ENCODE peak calls at places on chromosomes 2 and 18, in four cellular contexts. J is body of pancreas, N is stomach, Q is right lobe of liver. S is an unnamed sample.

GRCh38 chr2:196515041-196515440 is 124.5 kb upstream of the CCDC150 start:
- DNase-seq in N (no peak), Q (no peak), J (no peak), S (no peak)

GRCh38 chr2:45269149-45269793 is 260.0 kb upstream of the SIX2 start:
- DNase-seq in J (peak), N (peak), Q (no peak), S (no peak)

GRCh38 chr2:224973112-224974016 is 68.9 kb downstream of the DOCK10 start:
- DNase-seq in N (peak), J (no peak), Q (no peak), S (peak)

GRCh38 chr2:214699236-214699635 is 110.2 kb downstream of the BARD1 start:
- DNase-seq in J (no peak), N (no peak), Q (no peak), S (no peak)

GRCh38 chr2:232623768-232624553 is 9.4 kb upstream of the EFHD1 start:
- DNase-seq in Q (no peak), J (no peak), N (no peak), S (no peak)

GRCh38 chr18:57497372-57498294 is 62.5 kb downstream of the ONECUT2 start:
- DNase-seq in Q (no peak), N (no peak), J (no peak), S (peak)

GRCh38 chr2:97699765-97700444 is 13.5 kb upstream of the ZAP70 start:
- DNase-seq in J (peak), Q (no peak), N (peak), S (peak)

GRCh38 chr2:219998099-219998498 is 370.7 kb downstream of the SLC4A3 start:
- DNase-seq in Q (no peak), N (no peak), J (no peak), S (no peak)

GRCh38 chr2:15674637-15675455 is 83.2 kb downstream of the DDX1 start:
- DNase-seq in J (no peak), N (peak), Q (no peak), S (peak)

GRCh38 chr2:63875758-63876710 is 34.3 kb downstream of the UGP2 start:
- DNase-seq in Q (no peak), J (no peak), N (no peak), S (no peak)

GRCh38 chr2:207202645-207203044 is 36.9 kb upstream of the KLF7 start:
- DNase-seq in Q (no peak), N (no peak), J (no peak), S (no peak)

GRCh38 chr18:30970201-30970816 is 72.2 kb downstream of the DSC3 start:
- DNase-seq in J (no peak), N (no peak), Q (no peak), S (no peak)

GRCh38 chr18:65435529-65435928 is 315.3 kb upstream of the CDH7 start:
- DNase-seq in N (no peak), Q (no peak), J (no peak), S (no peak)

GRCh38 chr2:177322801-177323261 is 58.3 kb upstream of the NFE2L2 start:
- DNase-seq in Q (peak), N (peak), J (peak), S (no peak)

GRCh38 chr18:31294199-31294747 is 23.7 kb upstream of the DSG1 start:
- DNase-seq in J (no peak), N (no peak), Q (no peak), S (no peak)

GRCh38 chr2:23069156-23069555 is 315.8 kb upstream of the KLHL29 start:
- DNase-seq in N (no peak), Q (peak), J (no peak), S (no peak)

GRCh38 chr2:27489118-27489497 is 435 bp downstream of the IFT172 start:
- DNase-seq in J (peak), Q (no peak), N (no peak), S (no peak)

GRCh38 chr2:96859338-96859649 is 1.5 kb upstream of the ANKRD39 start:
- DNase-seq in Q (no peak), J (no peak), N (no peak), S (no peak)

GRCh38 chr18:44793685-44794084 is 113.0 kb downstream of the SETBP1 start:
- DNase-seq in N (no peak), J (no peak), Q (no peak), S (no peak)

GRCh38 chr18:2984703-2985261 is 28.2 kb downstream of the LPIN2 start:
- DNase-seq in N (peak), J (peak), Q (peak), S (no peak)

GRCh38 chr2:15222856-15223255 is 338.3 kb downstream of the NBAS start:
- DNase-seq in Q (no peak), N (no peak), J (no peak), S (no peak)

GRCh38 chr2:191170301-191170636 is 19.5 kb upstream of the STAT4 start:
- DNase-seq in Q (peak), N (no peak), J (no peak), S (no peak)

GRCh38 chr2:98935777-98936132 is 270 bp downstream of the CRACDL start:
- DNase-seq in N (no peak), J (no peak), Q (no peak), S (no peak)

GRCh38 chr2:101396352-101396717 is 9.0 kb upstream of the CREG2 start:
- DNase-seq in J (no peak), Q (no peak), N (no peak), S (peak)

GRCh38 chr2:188607501-188607900 is 315.8 kb downstream of the GULP1 start:
- DNase-seq in Q (no peak), J (peak), N (no peak), S (no peak)

GRCh38 chr2:222722327-222722946 is 51.0 kb downstream of the MOGAT1 start:
- DNase-seq in Q (no peak), N (no peak), J (no peak), S (no peak)

GRCh38 chr2:47778698-47779415 is 4.1 kb upstream of the MSH6 start:
- DNase-seq in Q (no peak), J (no peak), N (no peak), S (no peak)

GRCh38 chr18:36176739-36177138 is 10.6 kb upstream of the MOCOS start:
- DNase-seq in J (no peak), N (no peak), Q (no peak), S (no peak)

GRCh38 chr18:60372598-60372997 is at the start of gene MC4R:
- DNase-seq in J (peak), N (no peak), Q (no peak), S (peak)

GRCh38 chr2:106144621-106145331 is 49.3 kb downstream of the UXS1 start:
- DNase-seq in Q (no peak), J (no peak), N (no peak), S (no peak)

GRCh38 chr2:64487256-64488049 is 33.5 kb downstream of the LGALSL start:
- DNase-seq in N (no peak), J (peak), Q (no peak), S (no peak)

GRCh38 chr2:188089896-188090295 is 201.8 kb upstream of the GULP1 start:
- DNase-seq in J (no peak), Q (no peak), N (no peak), S (no peak)

GRCh38 chr2:172082944-172083718 is 2.2 kb upstream of the DLX1 start:
- DNase-seq in Q (no peak), N (no peak), J (no peak), S (no peak)

GRCh38 chr2:118889995-118890394 is 42.5 kb upstream of the EN1 start:
- DNase-seq in N (no peak), Q (no peak), J (no peak), S (no peak)

GRCh38 chr18:58251416-58251815 is 207.4 kb downstream of the NEDD4L start:
- DNase-seq in J (no peak), N (no peak), Q (no peak), S (no peak)

GRCh38 chr2:105919826-105920225 is 175.1 kb downstream of the NCK2 start:
- DNase-seq in Q (no peak), N (no peak), J (no peak), S (no peak)

GRCh38 chr2:27442282-27442980 is at the start of gene KRTCAP3:
- DNase-seq in J (peak), N (peak), Q (peak), S (no peak)

DNA sequence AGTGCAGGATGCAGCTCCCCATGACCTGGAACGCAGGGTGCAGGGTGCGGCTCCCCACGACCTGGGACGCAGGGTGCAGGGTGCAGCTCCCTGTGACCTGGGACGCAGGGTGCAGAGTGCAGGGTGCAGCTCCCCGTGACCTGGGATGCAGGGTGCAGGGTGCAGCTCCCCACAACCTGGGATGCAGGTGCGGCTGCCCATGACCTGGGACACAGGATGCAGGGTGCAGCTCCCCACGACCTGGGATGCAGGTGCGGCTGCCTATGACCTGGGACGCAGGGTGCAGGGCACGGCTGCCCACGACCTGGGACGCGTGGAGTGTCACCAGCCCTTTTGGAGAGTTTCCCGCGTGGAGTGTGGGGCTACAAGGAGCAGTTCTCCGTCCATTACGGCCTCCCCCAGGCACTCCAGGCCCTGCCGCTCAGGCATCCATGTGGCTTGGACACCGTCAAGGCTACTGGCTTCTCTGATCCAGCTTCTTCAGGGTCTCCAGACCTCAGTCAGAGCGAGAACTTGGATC is 38.7 kb downstream of the PXDN start:
- DNase-seq in N (no peak), J (no peak), Q (peak), S (no peak)
- TF ChIP-seq POLR2A in N (no peak), J (no peak), Q (no peak), S (no peak)

GRCh38 chr2:85600951-85601770 is 1.3 kb downstream of the TMEM150A start:
- DNase-seq in N (no peak), Q (no peak), J (no peak), S (no peak)

GRCh38 chr2:85604568-85605339 is 2.3 kb upstream of the TMEM150A start:
- DNase-seq in Q (no peak), J (no peak), N (no peak), S (no peak)

GRCh38 chr2:85600235-85600575 is 2.3 kb downstream of the TMEM150A start:
- DNase-seq in J (no peak), Q (no peak), N (no peak), S (no peak)

GRCh38 chr2:85601771-85602475 is 575 bp downstream of the TMEM150A start:
- DNase-seq in N (peak), J (peak), Q (peak), S (no peak)

GRCh38 chr2:85602476-85603234 is at the start of gene TMEM150A:
- DNase-seq in J (peak), N (peak), Q (peak), S (peak)
- TF ChIP-seq POLR2A in J (peak), N (no peak), Q (peak), S (peak)

DNA sequence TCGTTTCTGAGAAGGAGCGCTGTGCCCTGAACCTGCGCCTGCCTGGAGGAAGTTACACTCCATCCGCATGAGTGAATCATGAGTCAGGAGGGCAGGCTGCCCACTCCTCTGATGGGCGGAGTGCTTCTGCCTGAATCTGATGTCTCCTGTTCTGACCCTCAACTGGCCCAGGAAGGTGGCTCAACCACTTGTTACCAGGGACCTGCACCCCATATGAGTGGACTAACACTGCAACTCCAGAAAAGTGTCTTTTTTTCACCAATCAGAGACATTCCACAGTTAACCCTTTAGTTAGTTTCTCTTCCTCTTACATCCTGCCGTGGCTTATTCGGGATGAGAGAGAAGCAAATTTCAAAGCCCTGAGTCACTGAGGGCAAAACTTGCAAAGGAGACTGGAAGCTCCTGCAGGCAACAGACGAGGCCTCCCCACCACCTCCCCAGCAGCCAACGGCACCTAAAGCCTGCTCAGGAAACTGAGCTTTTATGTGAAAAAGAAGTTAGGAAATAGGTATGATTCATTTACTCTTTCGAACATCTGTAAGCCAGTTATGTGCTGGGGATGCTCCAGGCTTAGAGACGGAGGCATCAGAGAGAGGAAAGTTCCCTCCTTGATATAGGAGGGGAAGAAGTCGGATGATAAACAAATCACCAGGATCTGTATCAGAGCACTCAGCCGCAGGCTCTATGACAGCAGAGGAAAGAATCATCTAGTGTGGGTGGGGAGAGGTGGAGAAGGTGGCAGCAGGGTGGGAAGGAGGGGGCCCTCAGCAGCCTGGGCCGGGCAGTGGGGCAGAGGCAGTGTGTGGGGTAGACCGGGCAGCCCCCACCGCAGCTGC is 31.0 kb downstream of the MBP start:
- DNase-seq in N (peak), J (peak), Q (no peak), S (peak)
- TF ChIP-seq POLR2A in N (no peak), J (no peak), Q (peak), S (no peak)

GRCh38 chr2:54572636-54573531 is 116.8 kb downstream of the SPTBN1 start:
- DNase-seq in Q (no peak), J (no peak), N (no peak), S (no peak)
- TF ChIP-seq POLR2A in Q (no peak), J (no peak), N (no peak), S (no peak)

GRCh38 chr2:26246818-26247217 is 2.1 kb downstream of the HADHB start:
- DNase-seq in N (no peak), J (no peak), Q (no peak), S (no peak)
- TF ChIP-seq POLR2A in N (no peak), J (no peak), Q (no peak), S (no peak)

DNA sequence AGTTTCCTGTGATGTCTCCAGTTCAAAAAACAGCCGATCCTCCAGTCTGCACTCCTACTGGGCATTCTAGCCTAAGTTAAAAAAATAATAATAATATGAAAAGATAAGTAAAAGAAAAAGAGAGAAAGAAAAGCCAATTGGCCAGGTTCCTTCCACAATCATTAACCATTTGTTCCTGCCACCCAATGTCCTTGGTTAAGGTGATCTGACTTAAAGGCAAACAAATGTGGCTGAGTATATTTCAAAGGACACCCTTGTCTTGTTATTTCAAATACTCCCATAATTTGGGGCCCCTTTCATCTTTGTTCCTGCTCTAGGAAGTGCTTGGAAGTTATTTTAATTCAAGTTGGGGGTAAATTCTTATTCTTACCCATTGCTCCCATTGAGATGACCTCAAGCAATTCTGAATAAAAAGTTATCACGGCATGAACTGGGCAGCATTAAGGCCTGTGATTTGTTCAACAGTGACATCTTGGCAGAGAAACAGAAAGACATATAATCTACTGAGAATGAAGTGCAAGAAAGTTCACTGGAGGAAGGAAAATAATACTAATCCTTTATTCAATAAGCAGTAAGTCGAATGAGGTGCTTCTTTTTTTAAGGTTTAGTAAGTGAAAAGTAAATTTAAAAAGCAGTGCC is 1054.5 kb upstream of the FANCL start:
- DNase-seq in Q (no peak), J (no peak), N (no peak), S (no peak)
- TF ChIP-seq POLR2A in Q (no peak), J (no peak), N (no peak), S (no peak)

DNA sequence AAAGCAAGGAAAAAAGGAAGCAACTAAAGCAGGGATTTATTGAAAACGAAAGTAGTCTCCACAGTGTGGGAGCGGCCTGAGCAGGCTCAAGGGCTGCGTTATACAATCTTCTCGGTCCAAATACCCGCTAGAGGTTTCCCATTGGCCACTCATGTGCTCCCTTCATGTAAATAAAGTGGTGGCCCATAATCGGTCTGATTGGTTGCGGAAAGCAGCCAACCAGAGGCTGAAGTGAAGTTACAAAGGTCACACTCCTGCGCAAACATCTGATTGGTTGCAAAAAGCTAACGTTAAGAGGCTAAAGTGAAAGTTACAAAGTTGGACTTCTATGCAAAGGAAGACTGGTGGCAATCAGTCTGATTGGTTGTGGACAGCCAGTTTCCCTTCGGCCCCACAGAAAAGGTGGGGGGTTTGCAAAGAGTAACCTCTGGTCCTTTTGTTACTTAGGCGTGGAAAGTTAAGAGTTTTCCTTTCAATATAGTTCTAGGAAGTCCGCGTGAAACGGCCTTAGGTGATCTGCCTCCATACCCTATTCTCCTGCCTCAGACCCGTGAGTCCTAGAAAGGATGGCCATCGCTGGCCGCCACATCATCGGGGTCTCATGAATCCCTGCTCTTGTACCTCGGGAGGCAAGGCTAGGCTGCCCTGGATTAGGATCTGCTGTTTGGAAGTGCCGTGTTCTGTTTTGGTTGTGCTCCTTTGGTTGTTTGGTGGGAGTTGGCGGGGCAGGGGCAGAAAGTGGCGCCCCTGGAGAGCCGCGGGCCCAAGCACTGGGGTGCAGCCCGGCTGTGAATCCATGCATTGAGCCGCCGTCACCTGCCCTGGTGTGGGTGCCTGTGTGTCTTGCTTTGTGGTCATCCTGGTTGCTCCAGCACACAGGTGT is 80.4 kb upstream of the LDLRAD4 start:
- DNase-seq in J (peak), Q (peak), N (peak), S (no peak)
- TF ChIP-seq POLR2A in J (no peak), Q (peak), N (no peak), S (no peak)

DNA sequence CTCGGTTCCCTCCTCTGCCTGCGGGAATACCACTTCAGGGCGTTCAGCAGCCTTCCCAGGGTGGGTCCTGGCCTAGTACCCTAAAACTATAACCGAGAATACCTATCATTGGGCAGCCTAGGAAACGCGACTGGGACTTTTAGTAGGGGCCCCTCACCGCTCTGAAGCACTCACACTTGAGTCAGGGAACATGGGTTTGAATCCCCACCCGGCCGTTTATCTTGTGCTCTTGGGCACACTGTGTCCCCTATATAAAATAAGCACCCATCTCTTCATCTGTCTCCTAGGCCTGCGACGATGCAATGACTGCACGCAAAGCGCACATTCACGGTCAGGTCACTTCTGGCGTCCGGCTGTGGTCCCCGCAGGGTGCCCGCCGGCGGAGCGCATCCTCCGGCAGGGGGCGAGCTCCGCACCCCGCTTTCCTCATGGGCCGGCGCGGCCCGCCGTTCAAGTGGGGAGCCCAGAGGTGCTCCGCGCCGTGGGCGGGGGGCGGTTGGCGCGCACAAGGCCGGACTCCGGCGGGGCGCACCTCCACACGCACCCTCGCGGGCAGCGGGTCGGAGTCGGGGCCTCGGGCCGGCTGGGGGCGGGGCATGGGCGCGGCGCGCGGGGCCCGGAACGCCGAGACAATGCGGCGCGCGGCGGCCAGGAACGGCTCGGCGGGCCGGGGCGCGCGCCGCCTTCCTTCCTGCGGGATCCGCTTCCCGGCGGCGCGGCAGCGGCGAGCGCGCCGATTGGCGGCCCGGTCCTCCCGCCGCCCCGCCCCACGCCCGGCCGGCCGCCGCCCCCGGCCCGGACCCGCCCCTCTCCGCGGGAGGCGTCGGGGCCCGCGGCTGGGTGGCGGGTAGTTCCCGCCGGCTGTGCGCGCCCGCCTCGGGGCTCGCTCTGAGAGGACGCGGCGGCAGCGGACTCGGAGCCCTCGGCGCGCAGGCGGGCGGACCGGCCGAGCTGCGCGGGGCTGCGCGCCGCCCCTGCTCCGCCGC is at the start of gene ASAP2:
- DNase-seq in N (peak), J (peak), Q (peak), S (peak)
- TF ChIP-seq POLR2A in N (no peak), J (no peak), Q (peak), S (peak)

GRCh38 chr2:121576263-121576662 is 45.6 kb downstream of the RNU4ATAC start:
- DNase-seq in Q (no peak), J (no peak), N (no peak), S (no peak)
- TF ChIP-seq POLR2A in Q (no peak), J (no peak), N (no peak), S (no peak)